ENCODE peak calls at places on chromosome 22, in nine cellular contexts. X is AG04450, G is lower lobe of right lung, A is tibial nerve, D is testis, I is Peyer's patch, Z is NT2/D1, O is breast epithelium, P is thoracic aorta. N is an unnamed sample. For H3K27me3, the result is how much of the 10 kb centered on the place peaks cover.

GRCh38 chr22:36182871-36183270 is 18.7 kb downstream of the APOL4 start:
- DNase-seq in P (no peak), O (no peak), Z (no peak), X (no peak), D (no peak), G (no peak), I (no peak), A (no peak), N (no peak)

GRCh38 chr22:48705159-48705916 is 1122.3 kb downstream of the BRD1 start:
- DNase-seq in X (no peak), P (no peak), Z (no peak), D (no peak), O (no peak), I (peak), G (peak), A (no peak), N (no peak)

GRCh38 chr22:33687464-33687863 is 232.8 kb downstream of the LARGE1 start:
- DNase-seq in Z (no peak), I (no peak), D (no peak), G (no peak), X (no peak), P (no peak), A (no peak), O (no peak), N (no peak)

GRCh38 chr22:50209893-50210292 is 9.1 kb downstream of the SELENOO start:
- DNase-seq in D (peak), P (no peak), G (peak), O (no peak), Z (no peak), I (peak), A (no peak), X (no peak), N (no peak)

GRCh38 chr22:48950151-48950915 is 877.3 kb downstream of the BRD1 start:
- DNase-seq in X (no peak), A (no peak), P (no peak), D (peak), I (no peak), O (no peak), G (no peak), Z (no peak), N (no peak)

GRCh38 chr22:28710889-28711285 is 30.7 kb downstream of the CHEK2 start:
- DNase-seq in Z (no peak), O (no peak), G (no peak), P (no peak), A (no peak), D (no peak), X (no peak), I (no peak), N (no peak)

GRCh38 chr22:19852177-19852781 is 2.4 kb downstream of the GNB1L start:
- DNase-seq in I (no peak), P (no peak), O (no peak), Z (no peak), G (no peak), D (no peak), A (no peak), X (no peak), N (no peak)

GRCh38 chr22:28903080-28903479 is 19.7 kb downstream of the ZNRF3 start:
- DNase-seq in D (peak), G (no peak), O (no peak), A (no peak), X (no peak), I (peak), Z (no peak), P (no peak), N (no peak)

GRCh38 chr22:17436382-17436951 is 67.2 kb downstream of the CECR2 start:
- DNase-seq in P (no peak), D (no peak), O (no peak), A (no peak), I (no peak), G (no peak), X (no peak), Z (no peak), N (no peak)

GRCh38 chr22:24950272-24950902 is 2.1 kb upstream of the KIAA1671 start:
- DNase-seq in I (no peak), Z (no peak), D (no peak), X (no peak), P (no peak), O (no peak), A (no peak), G (no peak), N (no peak)

GRCh38 chr22:17403906-17404305 is 34.6 kb downstream of the CECR2 start:
- DNase-seq in I (no peak), O (no peak), A (no peak), G (no peak), X (no peak), Z (no peak), D (no peak), P (no peak), N (no peak)

DNA sequence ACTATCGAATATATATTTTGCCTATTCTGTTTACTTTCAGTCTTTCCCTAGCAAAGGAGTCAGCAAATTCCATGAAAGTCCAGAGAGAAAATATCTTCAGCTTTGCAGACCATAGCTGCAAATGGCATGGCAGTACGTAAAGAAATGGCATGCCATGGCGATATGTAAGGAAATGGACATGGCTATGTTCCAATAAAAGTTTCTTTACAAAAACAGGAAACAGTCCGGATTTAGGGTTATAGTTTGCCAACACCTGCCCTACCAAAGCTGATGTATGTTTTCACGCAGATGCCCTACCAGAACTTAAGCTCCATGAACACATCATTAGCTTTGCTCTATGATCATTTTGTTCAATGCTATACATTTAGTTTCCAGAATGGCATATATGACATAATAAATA is 19.5 kb downstream of the KIAA0930 start:
- DNase-seq in X (no peak), Z (no peak), D (no peak), P (no peak), I (no peak), A (no peak), G (no peak), O (no peak), N (no peak)
- H3K4me3 ChIP-seq in X (no peak), Z (no peak), D (no peak), P (no peak), I (no peak), A (no peak), G (no peak), O (no peak), N (no peak)

DNA sequence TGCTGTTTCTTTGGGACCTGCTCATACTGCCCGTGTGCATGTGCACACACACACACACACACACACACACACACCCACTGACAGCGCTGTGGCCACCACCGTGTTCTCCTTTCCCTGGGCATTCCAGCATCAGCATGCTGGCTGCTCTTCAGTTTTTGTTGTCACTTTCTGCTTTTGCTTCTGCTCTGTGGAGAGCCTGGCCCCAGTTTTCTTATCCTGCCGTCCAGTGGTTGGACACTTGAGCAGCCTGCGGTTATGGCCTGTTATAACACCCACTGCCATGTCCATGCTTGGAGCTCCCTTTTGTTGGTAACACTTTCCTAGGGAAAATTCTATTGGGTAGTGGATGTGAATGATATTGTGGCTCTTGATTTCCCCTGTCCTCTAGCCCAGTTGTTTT is 83.6 kb downstream of the OSBP2 start:
- DNase-seq in A (no peak), O (no peak), P (no peak), X (no peak), G (no peak), D (no peak), I (no peak), Z (no peak), N (no peak)
- H3K27me3 ChIP-seq in A (under half), O (under half), P (under half), X (under half), G (under half), D (under half), I (under half), Z (under half), N (under half)

GRCh38 chr22:39935116-39935515 is 25.1 kb upstream of the TMA7B start:
- DNase-seq in G (no peak), X (no peak), O (no peak), A (no peak), Z (no peak), D (no peak), I (no peak), P (no peak), N (no peak)
- H3K4me3 ChIP-seq in G (no peak), X (no peak), O (no peak), A (no peak), Z (no peak), D (no peak), I (no peak), P (no peak), N (no peak)

GRCh38 chr22:26172389-26172990 is 3.2 kb downstream of the SEZ6L start:
- DNase-seq in Z (no peak), G (no peak), D (peak), P (no peak), X (no peak), I (no peak), O (no peak), A (no peak), N (no peak)
- H3K27me3 ChIP-seq in Z (under half), G (half or more), D (under half), P (under half), X (under half), I (under half), O (under half), A (under half), N (under half)

GRCh38 chr22:42301742-42302102 is 31.3 kb upstream of the TCF20 start:
- DNase-seq in D (no peak), Z (no peak), P (no peak), I (no peak), X (no peak), O (no peak), G (no peak), A (no peak), N (no peak)

GRCh38 chr22:42299586-42300285 is 29.3 kb upstream of the TCF20 start:
- DNase-seq in O (no peak), P (no peak), X (no peak), I (no peak), A (no peak), G (no peak), Z (peak), D (peak), N (no peak)

GRCh38 chr22:42298746-42299145 is 28.3 kb upstream of the TCF20 start:
- DNase-seq in I (no peak), X (no peak), O (no peak), P (no peak), G (no peak), D (no peak), Z (no peak), A (no peak), N (no peak)

GRCh38 chr22:42301072-42301741 is 30.8 kb upstream of the TCF20 start:
- DNase-seq in A (no peak), O (no peak), G (no peak), I (no peak), Z (no peak), D (no peak), P (no peak), X (no peak), N (no peak)

GRCh38 chr22:42300286-42301071 is 30.0 kb upstream of the TCF20 start:
- DNase-seq in G (no peak), P (no peak), O (no peak), I (no peak), X (no peak), D (no peak), Z (no peak), A (no peak), N (no peak)
- H3K4me3 ChIP-seq in G (peak), P (no peak), O (peak), I (no peak), X (no peak), D (no peak), Z (no peak), A (peak), N (no peak)

DNA sequence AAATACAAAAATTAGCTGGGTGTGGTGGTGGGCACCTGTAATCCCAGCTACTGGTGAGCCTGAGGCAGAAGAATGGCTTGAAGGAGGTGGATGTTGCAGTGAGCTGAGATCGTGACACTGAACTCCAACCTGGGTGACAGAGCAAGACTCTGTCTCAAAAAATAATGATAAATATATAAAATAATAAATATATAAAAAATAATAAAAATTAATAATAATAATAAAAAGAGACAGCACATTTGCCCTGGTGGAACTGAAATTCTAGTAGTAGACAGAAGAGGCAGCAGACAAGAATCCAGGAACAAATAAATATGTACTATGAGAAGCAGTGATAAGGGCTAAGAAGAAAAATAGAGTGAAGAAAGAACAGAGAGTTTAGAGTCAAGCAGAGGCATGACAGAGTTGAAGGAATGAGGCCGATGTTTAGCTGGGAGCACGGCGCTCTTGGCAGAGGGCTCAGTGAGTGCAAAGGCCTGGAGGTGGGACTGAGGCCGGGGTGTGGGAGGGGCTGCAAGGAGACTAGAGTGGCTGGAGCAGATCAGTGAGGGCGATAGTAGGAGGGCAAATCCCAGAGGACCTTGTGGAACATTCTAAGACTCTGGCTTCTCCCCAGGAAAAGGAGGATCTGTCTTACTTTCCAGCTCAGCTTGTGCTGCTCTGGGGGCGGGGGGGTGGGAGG is 410.3 kb downstream of the MN1 start:
- DNase-seq in O (no peak), A (no peak), I (no peak), D (peak), G (no peak), X (no peak), P (no peak), Z (no peak), N (no peak)
- H3K27me3 ChIP-seq in O (under half), A (under half), I (under half), D (under half), G (under half), X (half or more), P (under half), Z (under half), N (under half)

DNA sequence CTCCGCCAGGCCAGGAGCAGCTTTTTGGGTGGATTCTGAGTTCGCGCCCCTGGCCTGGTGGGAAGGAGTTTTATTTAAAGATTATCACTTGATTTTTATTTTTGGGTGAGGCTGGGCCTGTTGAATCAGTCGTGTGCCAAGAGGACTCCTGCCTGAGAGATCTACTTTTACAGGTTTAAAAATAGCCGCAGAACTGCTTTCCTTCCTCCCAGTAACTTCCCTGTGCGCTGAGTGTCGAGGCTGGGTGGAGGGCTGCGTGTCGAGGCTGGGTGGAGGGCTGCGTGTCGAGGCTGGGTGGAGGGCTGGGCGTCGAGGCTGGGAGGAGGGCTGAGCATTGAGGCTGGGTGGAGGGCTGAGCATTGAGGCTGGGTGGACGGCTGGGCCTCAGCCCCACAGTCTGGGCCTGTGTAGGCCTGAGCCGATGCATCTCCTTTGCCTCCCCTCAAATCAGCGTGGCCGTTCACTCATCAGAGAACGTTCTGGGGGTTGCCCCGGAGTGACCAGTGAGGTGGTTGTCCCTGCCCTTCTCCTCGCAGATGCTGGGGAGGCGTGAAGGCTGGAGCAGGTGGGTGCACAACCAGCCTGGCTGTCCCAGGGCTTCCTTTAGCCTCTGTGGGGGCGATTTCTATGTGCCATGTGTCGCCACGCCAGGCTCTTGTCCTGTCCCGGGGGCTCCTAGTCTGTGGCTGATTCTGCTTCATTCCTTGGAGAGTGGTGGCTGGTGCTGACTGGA is 30.1 kb downstream of the GRAMD4 start:
- DNase-seq in X (no peak), D (no peak), G (no peak), Z (no peak), P (no peak), A (no peak), O (no peak), I (no peak), N (no peak)
- H3K4me3 ChIP-seq in X (no peak), D (no peak), G (no peak), Z (no peak), P (no peak), A (no peak), O (no peak), I (no peak), N (no peak)

GRCh38 chr22:39233736-39234120 is 11.1 kb downstream of the PDGFB start:
- DNase-seq in I (no peak), O (no peak), P (no peak), D (no peak), G (no peak), A (no peak), X (no peak), Z (no peak), N (no peak)

GRCh38 chr22:39234157-39234793 is 10.5 kb downstream of the PDGFB start:
- DNase-seq in G (peak), I (no peak), A (no peak), P (no peak), X (no peak), O (no peak), Z (no peak), D (peak), N (no peak)

GRCh38 chr22:39236321-39237275 is 8.2 kb downstream of the PDGFB start:
- DNase-seq in D (no peak), Z (no peak), G (peak), I (no peak), O (no peak), A (no peak), X (no peak), P (no peak), N (no peak)

GRCh38 chr22:39232806-39233735 is 11.7 kb downstream of the PDGFB start:
- DNase-seq in P (no peak), G (no peak), X (no peak), I (no peak), Z (no peak), D (no peak), A (no peak), O (no peak), N (no peak)

GRCh38 chr22:39234867-39235687 is 9.7 kb downstream of the PDGFB start:
- DNase-seq in D (no peak), O (peak), P (no peak), G (peak), I (peak), A (no peak), Z (no peak), X (no peak), N (no peak)
- H3K27me3 ChIP-seq in D (under half), O (under half), P (under half), G (under half), I (under half), A (under half), Z (half or more), X (under half), N (under half)

N was measured in iPS DF 6.9.